ENCODE peak calls at places on chromosomes 7 and 10, in nine cellular contexts. U, K, Q, G, S, O, X, E and C are unnamed samples.

GRCh38 chr7:127678330-127678729 is 26.3 kb downstream of the SND1 start:
- DNase-seq in U (no peak), K (no peak), Q (no peak), G (no peak), S (no peak), O (no peak), X (no peak), E (no peak), C (no peak)

GRCh38 chr7:81604075-81604807 is 165.6 kb downstream of the HGF start:
- DNase-seq in U (no peak), K (no peak), Q (peak), G (no peak), S (no peak), O (no peak), X (peak), E (no peak), C (no peak)

GRCh38 chr7:158612546-158612945 is 24.9 kb upstream of the PTPRN2 start:
- DNase-seq in U (no peak), K (no peak), Q (no peak), G (no peak), S (no peak), O (no peak), X (no peak), E (no peak), C (no peak)

GRCh38 chr10:74290703-74291102 is 139.7 kb downstream of the ADK start:
- DNase-seq in U (no peak), K (peak), Q (no peak), G (no peak), S (no peak), O (no peak), X (peak), E (no peak), C (peak)

GRCh38 chr10:34523017-34523767 is 291.9 kb downstream of the PARD3 start:
- DNase-seq in U (no peak), K (peak), Q (no peak), G (no peak), S (no peak), O (no peak), X (peak), E (no peak), C (no peak)

GRCh38 chr7:137953043-137953691 is 48.7 kb downstream of the CREB3L2 start:
- DNase-seq in U (no peak), K (peak), Q (no peak), G (no peak), S (no peak), O (no peak), X (peak), E (no peak), C (no peak)

GRCh38 chr7:150385240-150385830 is 6.2 kb downstream of the ZNF775 start:
- DNase-seq in U (no peak), K (no peak), Q (no peak), G (no peak), S (no peak), O (no peak), X (no peak), E (no peak), C (no peak)

GRCh38 chr10:56298941-56299340 is 62.1 kb downstream of the ZWINT start:
- DNase-seq in U (no peak), K (no peak), Q (no peak), G (no peak), S (no peak), O (no peak), X (no peak), E (no peak), C (no peak)

GRCh38 chr10:30121401-30121800 is 62.0 kb upstream of the JCAD start:
- DNase-seq in U (no peak), K (no peak), Q (no peak), G (no peak), S (no peak), O (no peak), X (no peak), E (no peak), C (no peak)